ENCODE peak calls at places on chromosomes 1 and 21, in four cellular contexts. One of them, this sample, is unnamed.

GRCh38 chr1:1862905-1863547 is 27.9 kb downstream of the GNB1 start:
- DNase-seq in H1: no peak
- DNase-seq in GM12878: no peak
- DNase-seq in K562: no peak
- DNase-seq in this sample: no peak

GRCh38 chr1:79353224-79353623 is 346.7 kb upstream of the ADGRL4 start:
- DNase-seq in K562: no peak
- DNase-seq in GM12878: no peak
- DNase-seq in H1: no peak
- DNase-seq in this sample: peak; percentile 37

GRCh38 chr1:212630159-212630900 is 21.8 kb downstream of the ATF3 start:
- DNase-seq in K562: peak; percentile 85
- DNase-seq in H1: no peak
- DNase-seq in GM12878: no peak
- DNase-seq in this sample: peak; percentile 34

GRCh38 chr1:93016171-93016570 is 54.9 kb upstream of the DIPK1A start:
- DNase-seq in GM12878: no peak
- DNase-seq in H1: no peak
- DNase-seq in K562: no peak
- DNase-seq in this sample: no peak

GRCh38 chr1:100325415-100326324 is 26.6 kb upstream of the CDC14A start:
- DNase-seq in GM12878: no peak
- DNase-seq in H1: no peak
- DNase-seq in K562: no peak
- DNase-seq in this sample: no peak

GRCh38 chr1:172956871-172957270 is 93.9 kb downstream of the TNFSF18 start:
- DNase-seq in H1: no peak
- DNase-seq in GM12878: no peak
- DNase-seq in K562: no peak
- DNase-seq in this sample: no peak

GRCh38 chr1:6489799-6490180 is 1.7 kb downstream of the PLEKHG5 start:
- DNase-seq in H1: no peak
- DNase-seq in K562: peak; percentile 97
- DNase-seq in GM12878: peak; percentile 15
- DNase-seq in this sample: peak; percentile 48

GRCh38 chr21:32782698-32783097 is 11.1 kb upstream of the PAXBP1 start:
- DNase-seq in K562: no peak
- DNase-seq in H1: no peak
- DNase-seq in GM12878: no peak
- DNase-seq in this sample: no peak

GRCh38 chr21:24290151-24290833 is 1317.0 kb downstream of the MRPL39 start:
- DNase-seq in GM12878: no peak
- DNase-seq in K562: no peak
- DNase-seq in H1: no peak
- DNase-seq in this sample: no peak

GRCh38 chr1:25572708-25573590 is 29.5 kb downstream of the LDLRAP1 start:
- DNase-seq in GM12878: no peak
- DNase-seq in H1: peak; percentile 39
- DNase-seq in K562: peak; percentile 83
- DNase-seq in this sample: no peak

GRCh38 chr1:227560814-227561213 is 2.5 kb upstream of the ZNF678 start:
- DNase-seq in H1: no peak
- DNase-seq in K562: no peak
- DNase-seq in GM12878: no peak
- DNase-seq in this sample: no peak

GRCh38 chr1:203528098-203528497 is 34.1 kb downstream of the OPTC start:
- DNase-seq in GM12878: no peak
- DNase-seq in K562: no peak
- DNase-seq in H1: no peak
- DNase-seq in this sample: no peak

GRCh38 chr1:20477355-20478071 is 8.5 kb downstream of the CAMK2N1 start:
- DNase-seq in GM12878: no peak
- DNase-seq in K562: no peak
- DNase-seq in H1: no peak
- DNase-seq in this sample: no peak

GRCh38 chr1:10779201-10779600 is 17.2 kb downstream of the CASZ1 start:
- DNase-seq in H1: no peak
- DNase-seq in GM12878: no peak
- DNase-seq in K562: no peak
- DNase-seq in this sample: peak; percentile 83

GRCh38 chr1:170536924-170537551 is 5.1 kb downstream of the GORAB start:
- DNase-seq in GM12878: no peak
- DNase-seq in H1: no peak
- DNase-seq in K562: no peak
- DNase-seq in this sample: no peak

GRCh38 chr1:36401602-36402517 is 4.2 kb upstream of the LSM10 start:
- DNase-seq in K562: no peak
- DNase-seq in H1: no peak
- DNase-seq in GM12878: no peak
- DNase-seq in this sample: no peak

GRCh38 chr1:61757945-61758344 is 15.7 kb downstream of the PATJ start:
- DNase-seq in GM12878: no peak
- DNase-seq in K562: no peak
- DNase-seq in H1: no peak
- DNase-seq in this sample: no peak

GRCh38 chr1:222546548-222547259 is 1.2 kb downstream of the HHIPL2 start:
- DNase-seq in GM12878: no peak
- DNase-seq in K562: no peak
- DNase-seq in H1: no peak
- DNase-seq in this sample: no peak

GRCh38 chr1:95086949-95087533 is 14.3 kb upstream of the ALG14 start:
- DNase-seq in K562: peak; percentile 21
- DNase-seq in H1: no peak
- DNase-seq in GM12878: no peak
- DNase-seq in this sample: no peak

GRCh38 chr1:203051841-203052324 is 25.6 kb downstream of the PPFIA4 start:
- DNase-seq in H1: no peak
- DNase-seq in GM12878: no peak
- DNase-seq in K562: no peak
- DNase-seq in this sample: no peak

GRCh38 chr1:204684551-204685235 is 845 bp downstream of the LRRN2 start:
- DNase-seq in H1: no peak
- DNase-seq in K562: peak; percentile 58
- DNase-seq in GM12878: no peak
- DNase-seq in this sample: no peak
- TF ChIP-seq EZH2 in H1: no peak
- TF ChIP-seq EZH2 in K562: no peak
- TF ChIP-seq EZH2 in GM12878: no peak
- TF ChIP-seq EZH2 in this sample: no peak

GRCh38 chr21:43734131-43734634 is 15.3 kb downstream of the PDXK start:
- DNase-seq in GM12878: no peak
- DNase-seq in K562: no peak
- DNase-seq in H1: no peak
- DNase-seq in this sample: no peak

GRCh38 chr21:43731891-43732711 is 13.2 kb downstream of the PDXK start:
- DNase-seq in GM12878: no peak
- DNase-seq in K562: no peak
- DNase-seq in H1: no peak
- DNase-seq in this sample: no peak

GRCh38 chr21:43733529-43734071 is 14.7 kb downstream of the PDXK start:
- DNase-seq in GM12878: no peak
- DNase-seq in H1: no peak
- DNase-seq in K562: no peak
- DNase-seq in this sample: no peak

GRCh38 chr21:43733060-43733459 is 14.1 kb downstream of the PDXK start:
- DNase-seq in GM12878: no peak
- DNase-seq in H1: no peak
- DNase-seq in K562: no peak
- DNase-seq in this sample: no peak

DNA sequence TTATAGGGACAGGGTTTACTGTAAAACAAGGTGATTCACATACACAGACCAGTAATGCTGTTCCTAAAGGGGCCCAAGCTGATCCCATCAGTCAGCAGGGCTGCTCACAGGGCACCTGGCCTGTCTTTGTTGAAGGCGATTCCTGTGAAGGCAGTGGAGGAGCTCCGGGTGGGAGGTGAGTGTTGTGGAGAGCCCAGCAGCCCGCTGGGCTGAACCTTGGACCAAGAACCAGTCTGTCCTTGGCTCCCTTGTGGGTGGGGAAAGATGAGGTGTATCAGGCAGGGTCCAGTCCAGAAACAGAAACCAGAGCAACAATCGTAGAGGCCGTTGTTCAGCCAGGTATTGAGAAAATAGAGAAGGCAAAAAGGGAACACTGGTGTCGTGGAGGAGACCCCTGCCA is 12.5 kb downstream of the PDXK start:
- DNase-seq in H1: no peak
- DNase-seq in GM12878: no peak
- DNase-seq in K562: no peak
- DNase-seq in this sample: no peak
- TF ChIP-seq EGR1 in H1: no peak
- TF ChIP-seq EGR1 in GM12878: no peak
- TF ChIP-seq EGR1 in K562: no peak
- TF ChIP-seq EGR1 in this sample: no peak

GRCh38 chr1:8249838-8250237 is 68.1 kb upstream of the SLC45A1 start:
- DNase-seq in H1: no peak
- DNase-seq in K562: no peak
- DNase-seq in GM12878: no peak
- DNase-seq in this sample: no peak
- TF ChIP-seq YY1 in H1: no peak
- TF ChIP-seq YY1 in K562: no peak
- TF ChIP-seq YY1 in GM12878: no peak
- TF ChIP-seq YY1 in this sample: no peak

GRCh38 chr1:180231506-180232420 is 1.7 kb downstream of the LHX4 start:
- DNase-seq in H1: no peak
- DNase-seq in K562: no peak
- DNase-seq in GM12878: no peak
- DNase-seq in this sample: peak; percentile 53
- TF ChIP-seq EZH2 in H1: no peak
- TF ChIP-seq EZH2 in K562: peak; percentile 35
- TF ChIP-seq EZH2 in GM12878: peak; percentile 83
- TF ChIP-seq EZH2 in this sample: no peak

GRCh38 chr21:45954271-45954670 is 27.3 kb upstream of the COL6A1 start:
- DNase-seq in K562: no peak
- DNase-seq in GM12878: no peak
- DNase-seq in H1: no peak
- DNase-seq in this sample: no peak
- TF ChIP-seq EGR1 in K562: no peak
- TF ChIP-seq EGR1 in GM12878: no peak
- TF ChIP-seq EGR1 in H1: no peak
- TF ChIP-seq EGR1 in this sample: no peak

This sample was measured in HCT116.